ENCODE peak calls at places on chromosomes 7 and 10, in nine cellular contexts. W, A, R, T, O, N, Z, D and U are unnamed samples.

GRCh38 chr7:116403265-116403664 is 96.3 kb upstream of the CAV2 start:
- DNase-seq in D (no peak), O (no peak), Z (no peak), T (no peak), A (peak), R (no peak), W (no peak), N (no peak), U (no peak)

GRCh38 chr10:21144047-21144446 is 246.9 kb upstream of the NEBL start:
- DNase-seq in A (peak), R (peak), T (no peak), D (no peak), N (no peak), O (no peak), W (no peak), Z (no peak), U (no peak)

GRCh38 chr10:77195101-77195500 is 442.5 kb downstream of the KCNMA1 start:
- DNase-seq in A (peak), R (peak), W (no peak), D (no peak), Z (no peak), N (no peak), T (no peak), O (no peak), U (no peak)

GRCh38 chr7:15323545-15323944 is 238.3 kb downstream of the AGMO start:
- DNase-seq in O (no peak), T (no peak), R (no peak), N (no peak), D (no peak), Z (no peak), W (no peak), A (no peak), U (no peak)

GRCh38 chr10:105579112-105579511 is 938.0 kb downstream of the SORCS3 start:
- DNase-seq in D (no peak), R (no peak), Z (no peak), N (no peak), O (no peak), A (no peak), T (no peak), W (no peak), U (no peak)

GRCh38 chr7:149669121-149669818 is 104.1 kb downstream of the ZNF467 start:
- DNase-seq in N (peak), A (peak), O (no peak), D (no peak), W (no peak), Z (no peak), R (no peak), T (no peak), U (no peak)

GRCh38 chr10:110446954-110447608 is 50.6 kb upstream of the DUSP5 start:
- DNase-seq in O (no peak), W (peak), R (no peak), Z (peak), T (no peak), D (no peak), A (peak), N (no peak), U (no peak)

GRCh38 chr10:12500406-12501303 is 151.3 kb downstream of the CAMK1D start:
- DNase-seq in T (no peak), Z (peak), N (no peak), A (no peak), D (no peak), O (no peak), W (peak), R (no peak), U (no peak)

GRCh38 chr7:31948041-31948440 is 122.2 kb downstream of the PDE1C start:
- DNase-seq in Z (no peak), N (no peak), D (no peak), A (peak), W (no peak), O (no peak), T (no peak), R (no peak), U (no peak)

GRCh38 chr10:20147679-20148078 is 331.4 kb downstream of the PLXDC2 start:
- DNase-seq in A (no peak), N (no peak), W (no peak), R (no peak), Z (no peak), O (no peak), T (no peak), D (no peak), U (no peak)